ENCODE peak calls at places on chromosomes 4 and X, in five cellular contexts. K, M, U, A and S are unnamed samples.

GRCh38 chr4:175540151-175540550 is 271.9 kb downstream of the GPM6A start:
- DNase-seq in K (no peak), M (no peak), U (no peak), A (no peak), S (peak; percentile 14)

GRCh38 chrX:101462892-101463291 is 22.4 kb upstream of the ARMCX4 start:
- DNase-seq in K (peak; percentile 12), M (peak; percentile 28), U (peak; percentile 52), A (peak; percentile 34), S (peak; percentile 16)

GRCh38 chr4:47698837-47699236 is 139.0 kb downstream of the CORIN start:
- DNase-seq in K (no peak), M (no peak), U (no peak), A (no peak), S (no peak)

GRCh38 chr4:115331241-115331640 is 217.8 kb upstream of the NDST4 start:
- DNase-seq in K (no peak), M (no peak), U (no peak), A (no peak), S (no peak)

GRCh38 chr4:94274912-94275311 is 67.2 kb downstream of the SMARCAD1 start:
- DNase-seq in K (peak; percentile 67), M (no peak), U (peak; percentile 85), A (no peak), S (no peak)

GRCh38 chr4:73599182-73599581 is 21.1 kb downstream of the RASSF6 start:
- DNase-seq in K (peak; percentile 75), M (peak; percentile 82), U (peak; percentile 31), A (peak; percentile 95), S (peak; percentile 96)

GRCh38 chr4:140071806-140072205 is 82.2 kb downstream of the MAML3 start:
- DNase-seq in K (peak; percentile 98), M (no peak), U (peak; percentile 84), A (no peak), S (peak; percentile 75)

GRCh38 chr4:45550766-45551366 is 573.0 kb downstream of the GABRG1 start:
- DNase-seq in K (no peak), M (no peak), U (peak; percentile 23), A (no peak), S (no peak)

GRCh38 chr4:41215155-41215554 is 813 bp upstream of the APBB2 start:
- DNase-seq in K (no peak), M (no peak), U (peak; percentile 30), A (no peak), S (no peak)

GRCh38 chr4:78057600-78058560 is 757 bp downstream of the FRAS1 start:
- DNase-seq in K (peak; percentile 54), M (no peak), U (peak; percentile 76), A (peak; percentile 71), S (peak; percentile 64)

GRCh38 chrX:15404712-15405111 is 20.5 kb upstream of the VEGFD start:
- DNase-seq in K (no peak), M (no peak), U (peak; percentile 53), A (peak; percentile 0), S (no peak)

GRCh38 chr4:173334891-173335754 is 965 bp upstream of the HMGB2 start:
- DNase-seq in K (peak; percentile 79), M (peak; percentile 89), U (peak; percentile 84), A (peak; percentile 96), S (peak; percentile 86)

GRCh38 chr4:113908829-113909228 is 70.6 kb downstream of the ARSJ start:
- DNase-seq in K (no peak), M (no peak), U (peak; percentile 13), A (no peak), S (no peak)

GRCh38 chr4:61511716-61512488 is 311.8 kb downstream of the ADGRL3 start:
- DNase-seq in K (peak; percentile 81), M (no peak), U (peak; percentile 12), A (no peak), S (peak; percentile 57)

GRCh38 chr4:31613946-31614623 is 893.9 kb downstream of the PCDH7 start:
- DNase-seq in K (peak; percentile 1), M (peak; percentile 31), U (no peak), A (peak; percentile 5), S (peak; percentile 26)

GRCh38 chrX:74523870-74524735 is 90.3 kb downstream of the RLIM start:
- DNase-seq in K (no peak), M (no peak), U (peak; percentile 26), A (no peak), S (peak; percentile 29)

GRCh38 chr4:32148120-32148666 is 1428.0 kb downstream of the PCDH7 start:
- DNase-seq in K (peak; percentile 81), M (no peak), U (no peak), A (peak; percentile 4), S (peak; percentile 62)

GRCh38 chrX:12292996-12293765 is 154.9 kb downstream of the FRMPD4 start:
- DNase-seq in K (peak; percentile 57), M (no peak), U (no peak), A (no peak), S (no peak)

GRCh38 chr4:122707503-122707902 is 25.0 kb upstream of the BBS12 start:
- DNase-seq in K (no peak), M (no peak), U (no peak), A (no peak), S (no peak)

GRCh38 chrX:135652602-135653001 is 60.8 kb upstream of the CT45A1 start:
- DNase-seq in K (no peak), M (no peak), U (no peak), A (no peak), S (no peak)

GRCh38 chrX:102979536-102979935 is 42.5 kb downstream of the RAB40AL start:
- DNase-seq in K (no peak), M (no peak), U (no peak), A (no peak), S (peak; percentile 83)

GRCh38 chr4:169313732-169314131 is 43.0 kb upstream of the SH3RF1 start:
- DNase-seq in K (no peak), M (no peak), U (no peak), A (no peak), S (peak; percentile 53)

GRCh38 chr4:109729155-109729562 is 711 bp downstream of the PLA2G12A start:
- DNase-seq in K (peak; percentile 9), M (no peak), U (peak; percentile 36), A (peak; percentile 43), S (peak; percentile 3)

GRCh38 chr4:1376841-1377605 is 29.2 kb downstream of the NKX1-1 start:
- DNase-seq in K (no peak), M (no peak), U (no peak), A (peak; percentile 27), S (no peak)

GRCh38 chr4:90293320-90293719 is 166.1 kb downstream of the CCSER1 start:
- DNase-seq in K (peak; percentile 2), M (no peak), U (peak; percentile 44), A (no peak), S (no peak)

GRCh38 chr4:91997045-91997444 is 306.7 kb upstream of the GRID2 start:
- DNase-seq in K (no peak), M (no peak), U (no peak), A (no peak), S (peak; percentile 30)

GRCh38 chr4:159308571-159309340 is 205.9 kb downstream of the RAPGEF2 start:
- DNase-seq in K (peak; percentile 72), M (no peak), U (peak; percentile 67), A (peak; percentile 48), S (peak; percentile 72)

GRCh38 chrX:149570668-149571067 is 16.6 kb downstream of the MAGEA9B start:
- DNase-seq in K (peak; percentile 39), M (no peak), U (peak; percentile 74), A (peak; percentile 28), S (peak; percentile 85)

GRCh38 chrX:95835223-95835622 is 849.4 kb upstream of the DIAPH2 start:
- DNase-seq in K (no peak), M (no peak), U (no peak), A (no peak), S (no peak)

GRCh38 chr4:32847466-32847865 is 2127.3 kb downstream of the PCDH7 start:
- DNase-seq in K (peak; percentile 1), M (no peak), U (peak; percentile 29), A (no peak), S (no peak)

GRCh38 chrX:138026211-138026610 is 460.3 kb downstream of the ZIC3 start:
- DNase-seq in K (no peak), M (no peak), U (peak; percentile 24), A (peak; percentile 21), S (no peak)

GRCh38 chrX:120768254-120768653 is 107.4 kb downstream of the CT47B1 start:
- DNase-seq in K (no peak), M (no peak), U (peak; percentile 3), A (no peak), S (no peak)

GRCh38 chrX:112235547-112235946 is 153.0 kb upstream of the TRPC5 start:
- DNase-seq in K (peak; percentile 20), M (no peak), U (no peak), A (no peak), S (no peak)

GRCh38 chr4:84418032-84418709 is 80.9 kb downstream of the NKX6-1 start:
- DNase-seq in K (no peak), M (no peak), U (no peak), A (no peak), S (no peak)

GRCh38 chr4:40910706-40911105 is 161.0 kb downstream of the NSUN7 start:
- DNase-seq in K (peak; percentile 26), M (no peak), U (no peak), A (no peak), S (no peak)

GRCh38 chr4:14627038-14627437 is 375.2 kb upstream of the CPEB2 start:
- DNase-seq in K (no peak), M (no peak), U (no peak), A (no peak), S (no peak)
- H3K79me2 ChIP-seq in K (no peaks in the 10 kb centered on the region), M (no peaks in the 10 kb centered on the region), U (no peaks in the 10 kb centered on the region), A (no peaks in the 10 kb centered on the region), S (no peaks in the 10 kb centered on the region)

DNA sequence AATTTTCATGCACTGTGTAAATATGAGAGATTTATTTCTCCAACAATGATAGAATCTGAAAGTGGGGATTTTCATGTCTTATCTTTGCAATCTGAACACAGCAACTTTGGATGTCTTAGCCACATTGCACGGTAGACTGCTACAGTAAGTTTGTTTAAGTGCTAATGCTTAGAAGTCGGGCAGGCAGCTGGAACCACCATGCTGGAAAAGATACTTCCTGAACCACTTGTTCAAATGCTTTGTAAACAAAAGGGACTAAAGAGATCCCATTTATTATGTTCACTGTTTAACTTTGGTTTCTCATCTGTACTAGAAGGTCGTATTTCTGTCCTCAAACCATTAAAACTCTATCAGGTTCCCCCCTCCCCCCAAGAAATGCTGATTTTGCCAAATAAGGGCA is 555.9 kb upstream of the DIPK2B start:
- DNase-seq in K (peak; percentile 43), M (no peak), U (no peak), A (no peak), S (no peak)
- H3K9ac ChIP-seq in K (no peak overlapping the region), M (no peak overlapping the region), U (peak overlapping the region; percentile 25), A (no peak overlapping the region), S (no peak overlapping the region)

DNA sequence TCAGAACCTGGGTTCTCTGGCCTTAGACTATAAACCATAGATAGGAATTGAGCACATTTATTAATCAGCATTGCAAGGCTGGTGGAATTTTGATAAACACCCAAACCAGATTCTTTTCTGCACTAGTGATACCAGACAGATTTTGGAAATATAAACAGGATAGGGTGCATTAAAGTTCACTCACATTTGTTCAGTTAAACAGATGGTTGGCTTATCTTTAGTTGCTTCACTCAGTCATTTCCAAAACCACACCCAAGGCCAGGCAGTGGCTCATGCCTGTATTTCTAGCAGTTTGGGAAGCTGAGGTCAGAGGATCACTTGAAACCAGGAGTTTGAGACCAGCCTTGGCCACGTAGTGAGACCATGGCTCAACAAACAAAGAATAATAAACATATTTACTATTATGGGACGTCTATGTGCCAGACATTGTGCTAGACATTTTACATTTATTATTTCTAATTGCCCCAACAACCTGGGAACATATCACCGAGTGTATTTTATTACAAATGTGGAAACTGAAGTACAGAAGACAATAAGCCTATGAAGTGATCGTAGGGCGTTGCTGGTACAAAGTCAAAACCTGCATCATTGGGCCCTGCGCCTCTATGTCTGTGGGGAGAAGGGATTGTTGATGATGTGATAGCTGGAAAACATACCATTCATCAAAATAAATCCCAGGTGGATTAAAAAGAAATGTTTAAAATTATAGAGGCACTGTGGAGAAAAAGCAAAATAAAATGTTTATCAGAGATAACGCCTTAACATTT is 15.0 kb downstream of the ADD1 start:
- DNase-seq in K (peak; percentile 69), M (no peak), U (peak; percentile 67), A (no peak), S (peak; percentile 11)
- H3K79me2 ChIP-seq in K (peaks cover 90% of the 10 kb centered on the region), M (peaks cover 7% of the 10 kb centered on the region), U (peaks cover 100% of the 10 kb centered on the region), A (peaks cover 67% of the 10 kb centered on the region), S (peaks cover 99% of the 10 kb centered on the region)

GRCh38 chr4:57102050-57102564 is 8.1 kb downstream of the IGFBP7 start:
- DNase-seq in K (peak; percentile 92), M (no peak), U (peak; percentile 84), A (no peak), S (peak; percentile 31)
- H3K9ac ChIP-seq in K (no peak overlapping the region), M (no peak overlapping the region), U (peak overlapping the region; percentile 56), A (no peak overlapping the region), S (no peak overlapping the region)